ENCODE peak calls at places on chromosomes 6 and 20, in five cellular contexts. One of them, this sample, is unnamed.

GRCh38 chr6:115898246-115898645 is 162.4 kb downstream of the FRK start:
- DNase-seq in mesendoderm: peak; percentile 12
- DNase-seq in mesenchymal stem cell: no peak
- DNase-seq in trophoblast cell: peak; percentile 37
- DNase-seq in neuronal stem cell: no peak
- DNase-seq in this sample: no peak

GRCh38 chr20:58028123-58028522 is 200.3 kb downstream of the ANKRD60 start:
- DNase-seq in neuronal stem cell: no peak
- DNase-seq in mesendoderm: peak; percentile 36
- DNase-seq in mesenchymal stem cell: no peak
- DNase-seq in trophoblast cell: no peak
- DNase-seq in this sample: no peak

GRCh38 chr20:7841291-7841966 is 98.8 kb downstream of the HAO1 start:
- DNase-seq in neuronal stem cell: no peak
- DNase-seq in mesenchymal stem cell: peak; percentile 66
- DNase-seq in trophoblast cell: peak; percentile 23
- DNase-seq in mesendoderm: no peak
- DNase-seq in this sample: no peak

GRCh38 chr6:46113370-46113769 is 16.4 kb upstream of the ENPP4 start:
- DNase-seq in mesendoderm: peak; percentile 10
- DNase-seq in neuronal stem cell: no peak
- DNase-seq in mesenchymal stem cell: no peak
- DNase-seq in trophoblast cell: no peak
- DNase-seq in this sample: peak; percentile 65

GRCh38 chr20:44819936-44820335 is 9.6 kb upstream of the RIMS4 start:
- DNase-seq in neuronal stem cell: no peak
- DNase-seq in trophoblast cell: no peak
- DNase-seq in mesenchymal stem cell: no peak
- DNase-seq in mesendoderm: no peak
- DNase-seq in this sample: no peak

GRCh38 chr6:160132776-160133338 is 11.2 kb downstream of the SLC22A1 start:
- DNase-seq in mesendoderm: no peak
- DNase-seq in neuronal stem cell: no peak
- DNase-seq in mesenchymal stem cell: no peak
- DNase-seq in trophoblast cell: no peak
- DNase-seq in this sample: no peak

GRCh38 chr6:159943101-159943632 is 25.7 kb upstream of the IGF2R start:
- DNase-seq in trophoblast cell: no peak
- DNase-seq in neuronal stem cell: no peak
- DNase-seq in mesendoderm: peak; percentile 38
- DNase-seq in mesenchymal stem cell: no peak
- DNase-seq in this sample: no peak

GRCh38 chr20:10454135-10454750 is 19.1 kb downstream of the SLX4IP start:
- DNase-seq in trophoblast cell: no peak
- DNase-seq in neuronal stem cell: no peak
- DNase-seq in mesenchymal stem cell: no peak
- DNase-seq in mesendoderm: no peak
- DNase-seq in this sample: no peak

GRCh38 chr6:2556761-2557160 is 194.0 kb downstream of the MYLK4 start:
- DNase-seq in trophoblast cell: no peak
- DNase-seq in mesendoderm: no peak
- DNase-seq in neuronal stem cell: no peak
- DNase-seq in mesenchymal stem cell: no peak
- DNase-seq in this sample: no peak

GRCh38 chr6:28979679-28980078 is 25.4 kb downstream of the ZNF311 start:
- DNase-seq in mesenchymal stem cell: no peak
- DNase-seq in neuronal stem cell: no peak
- DNase-seq in mesendoderm: no peak
- DNase-seq in trophoblast cell: no peak
- DNase-seq in this sample: no peak

GRCh38 chr20:35091808-35092523 is 641 bp downstream of the TRPC4AP start:
- DNase-seq in neuronal stem cell: no peak
- DNase-seq in trophoblast cell: no peak
- DNase-seq in mesenchymal stem cell: peak; percentile 31
- DNase-seq in mesendoderm: peak; percentile 10
- DNase-seq in this sample: no peak

GRCh38 chr6:5619249-5619648 is 357.9 kb downstream of the FARS2 start:
- DNase-seq in mesenchymal stem cell: no peak
- DNase-seq in trophoblast cell: no peak
- DNase-seq in neuronal stem cell: no peak
- DNase-seq in mesendoderm: no peak
- DNase-seq in this sample: no peak

GRCh38 chr6:155442562-155442961 is 13.1 kb downstream of the NOX3 start:
- DNase-seq in neuronal stem cell: no peak
- DNase-seq in mesendoderm: no peak
- DNase-seq in trophoblast cell: no peak
- DNase-seq in mesenchymal stem cell: no peak
- DNase-seq in this sample: no peak

GRCh38 chr20:5945963-5946362 is 4.4 kb downstream of the TRMT6 start:
- DNase-seq in mesendoderm: no peak
- DNase-seq in neuronal stem cell: no peak
- DNase-seq in trophoblast cell: no peak
- DNase-seq in mesenchymal stem cell: peak; percentile 61
- DNase-seq in this sample: no peak

GRCh38 chr6:25089442-25089841 is 153.7 kb upstream of the RIPOR2 start:
- DNase-seq in mesenchymal stem cell: peak; percentile 63
- DNase-seq in trophoblast cell: no peak
- DNase-seq in mesendoderm: no peak
- DNase-seq in neuronal stem cell: no peak
- DNase-seq in this sample: no peak

GRCh38 chr6:131755597-131755996 is 44.8 kb upstream of the CTAGE9 start:
- DNase-seq in neuronal stem cell: no peak
- DNase-seq in mesendoderm: no peak
- DNase-seq in trophoblast cell: no peak
- DNase-seq in mesenchymal stem cell: peak; percentile 46
- DNase-seq in this sample: no peak

GRCh38 chr6:39664173-39664572 is 61.0 kb downstream of the KIF6 start:
- DNase-seq in neuronal stem cell: no peak
- DNase-seq in mesendoderm: no peak
- DNase-seq in mesenchymal stem cell: no peak
- DNase-seq in trophoblast cell: no peak
- DNase-seq in this sample: no peak

GRCh38 chr6:56850618-56851017 is 104.3 kb upstream of the BEND6 start:
- DNase-seq in trophoblast cell: no peak
- DNase-seq in mesenchymal stem cell: no peak
- DNase-seq in mesendoderm: peak; percentile 15
- DNase-seq in neuronal stem cell: no peak
- DNase-seq in this sample: no peak

GRCh38 chr6:81326856-81327561 is 425.5 kb downstream of the TENT5A start:
- DNase-seq in trophoblast cell: no peak
- DNase-seq in mesendoderm: no peak
- DNase-seq in neuronal stem cell: no peak
- DNase-seq in mesenchymal stem cell: no peak
- DNase-seq in this sample: no peak

GRCh38 chr6:122839477-122839876 is 50.4 kb downstream of the SMPDL3A start:
- DNase-seq in mesendoderm: peak; percentile 70
- DNase-seq in neuronal stem cell: peak; percentile 66
- DNase-seq in trophoblast cell: peak; percentile 92
- DNase-seq in mesenchymal stem cell: peak; percentile 66
- DNase-seq in this sample: peak; percentile 64

GRCh38 chr20:48908661-48909316 is 12.7 kb upstream of the ARFGEF2 start:
- DNase-seq in trophoblast cell: no peak
- DNase-seq in mesenchymal stem cell: no peak
- DNase-seq in mesendoderm: no peak
- DNase-seq in neuronal stem cell: no peak
- DNase-seq in this sample: no peak

GRCh38 chr6:50850223-50850751 is 31.6 kb downstream of the TFAP2B start:
- DNase-seq in mesendoderm: peak; percentile 73
- DNase-seq in neuronal stem cell: no peak
- DNase-seq in trophoblast cell: peak; percentile 59
- DNase-seq in mesenchymal stem cell: no peak
- DNase-seq in this sample: peak; percentile 69

GRCh38 chr6:35522660-35523658 is 10.3 kb upstream of the TULP1 start:
- DNase-seq in mesendoderm: peak; percentile 76
- DNase-seq in trophoblast cell: peak; percentile 90
- DNase-seq in mesenchymal stem cell: peak; percentile 64
- DNase-seq in neuronal stem cell: peak; percentile 73
- DNase-seq in this sample: peak; percentile 84

GRCh38 chr6:89161326-89162046 is 15.6 kb downstream of the PM20D2 start:
- DNase-seq in mesendoderm: peak; percentile 74
- DNase-seq in trophoblast cell: no peak
- DNase-seq in neuronal stem cell: no peak
- DNase-seq in mesenchymal stem cell: no peak
- DNase-seq in this sample: peak; percentile 66

GRCh38 chr6:4381379-4381778 is 246.0 kb upstream of the ECI2 start:
- DNase-seq in mesendoderm: no peak
- DNase-seq in trophoblast cell: no peak
- DNase-seq in neuronal stem cell: no peak
- DNase-seq in mesenchymal stem cell: peak; percentile 58
- DNase-seq in this sample: no peak

GRCh38 chr6:5866547-5867051 is 140.1 kb downstream of the NRN1 start:
- DNase-seq in mesendoderm: no peak
- DNase-seq in mesenchymal stem cell: peak; percentile 57
- DNase-seq in neuronal stem cell: no peak
- DNase-seq in trophoblast cell: peak; percentile 25
- DNase-seq in this sample: no peak

GRCh38 chr6:85135376-85136094 is 314.3 kb upstream of the NT5E start:
- DNase-seq in trophoblast cell: peak; percentile 26
- DNase-seq in neuronal stem cell: no peak
- DNase-seq in mesenchymal stem cell: no peak
- DNase-seq in mesendoderm: no peak
- DNase-seq in this sample: no peak

GRCh38 chr6:8020083-8020482 is 44.1 kb downstream of the BLOC1S5 start:
- DNase-seq in neuronal stem cell: no peak
- DNase-seq in mesenchymal stem cell: no peak
- DNase-seq in mesendoderm: no peak
- DNase-seq in trophoblast cell: no peak
- DNase-seq in this sample: no peak

GRCh38 chr20:2296545-2297351 is 947 bp downstream of the TGM3 start:
- DNase-seq in mesendoderm: peak; percentile 30
- DNase-seq in mesenchymal stem cell: no peak
- DNase-seq in trophoblast cell: no peak
- DNase-seq in neuronal stem cell: no peak
- DNase-seq in this sample: no peak

GRCh38 chr6:106381871-106382270 is 21.4 kb downstream of the CRYBG1 start:
- DNase-seq in mesendoderm: no peak
- DNase-seq in neuronal stem cell: no peak
- DNase-seq in trophoblast cell: no peak
- DNase-seq in mesenchymal stem cell: no peak
- DNase-seq in this sample: no peak

GRCh38 chr6:151070666-151071065 is 169.1 kb upstream of the AKAP12 start:
- DNase-seq in mesenchymal stem cell: peak; percentile 61
- DNase-seq in neuronal stem cell: no peak
- DNase-seq in mesendoderm: no peak
- DNase-seq in trophoblast cell: no peak
- DNase-seq in this sample: no peak

GRCh38 chr20:47231382-47232042 is 125.0 kb downstream of the ZMYND8 start:
- DNase-seq in mesenchymal stem cell: no peak
- DNase-seq in neuronal stem cell: no peak
- DNase-seq in trophoblast cell: no peak
- DNase-seq in mesendoderm: no peak
- DNase-seq in this sample: no peak
- H3K4ac ChIP-seq in mesenchymal stem cell: no peak overlapping the region
- H3K4ac ChIP-seq in neuronal stem cell: no peak overlapping the region
- H3K4ac ChIP-seq in trophoblast cell: no peak overlapping the region
- H3K4ac ChIP-seq in mesendoderm: no peak overlapping the region
- H3K4ac ChIP-seq in this sample: no peak overlapping the region

DNA sequence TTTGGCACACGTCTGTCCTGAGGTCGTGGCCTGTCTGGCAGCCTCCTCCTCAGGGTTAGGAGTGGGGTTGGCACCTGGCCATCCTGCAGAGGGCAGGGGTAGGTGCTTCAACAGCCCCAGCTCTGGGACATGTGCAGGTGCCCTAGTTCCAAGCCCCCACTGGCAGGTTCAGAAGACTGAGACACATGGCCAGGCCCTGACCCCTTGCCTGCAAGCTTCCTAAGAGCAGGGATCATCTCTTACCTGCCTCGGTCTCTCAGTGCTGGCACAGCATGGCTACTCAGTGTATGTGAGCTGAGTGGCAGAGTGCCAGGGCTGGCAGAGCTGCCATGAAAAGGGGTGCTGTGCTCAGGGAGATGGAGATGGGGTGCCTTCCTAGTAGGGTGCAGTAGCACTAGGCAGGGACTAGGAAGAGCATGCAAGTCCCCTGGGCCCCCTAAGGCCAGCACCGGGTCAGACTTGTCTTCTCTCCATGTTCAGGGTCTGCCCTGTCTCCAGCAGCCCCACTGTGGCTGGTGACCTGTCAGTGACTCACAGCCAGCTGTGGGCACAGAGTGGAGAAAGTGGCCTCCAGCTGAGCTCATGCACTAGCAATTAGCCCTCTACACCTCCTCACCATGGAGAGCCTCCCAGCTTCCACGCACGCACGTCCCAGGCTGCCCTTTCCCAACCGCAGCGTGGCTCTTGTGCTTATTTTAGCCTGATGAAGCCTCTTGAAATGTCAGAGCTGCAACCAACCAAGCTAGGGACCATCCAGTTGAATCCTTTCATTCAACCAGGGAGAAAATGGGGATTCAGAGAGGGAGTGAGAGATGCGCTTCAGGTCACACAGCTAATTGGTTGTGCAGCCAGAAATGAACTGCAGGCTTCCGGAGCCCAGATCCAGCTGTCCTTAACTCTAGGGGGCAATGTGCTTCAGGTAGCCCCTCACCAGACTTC is 116.6 kb downstream of the MRPL14 start:
- DNase-seq in mesendoderm: no peak
- DNase-seq in trophoblast cell: peak; percentile 17
- DNase-seq in mesenchymal stem cell: peak; percentile 100
- DNase-seq in neuronal stem cell: no peak
- DNase-seq in this sample: no peak
- H3K4ac ChIP-seq in mesendoderm: no peak overlapping the region
- H3K4ac ChIP-seq in trophoblast cell: no peak overlapping the region
- H3K4ac ChIP-seq in mesenchymal stem cell: peak overlapping the region; percentile 38
- H3K4ac ChIP-seq in neuronal stem cell: no peak overlapping the region
- H3K4ac ChIP-seq in this sample: no peak overlapping the region

GRCh38 chr6:119346450-119346849 is 3.1 kb downstream of the MAN1A1 start:
- DNase-seq in mesendoderm: no peak
- DNase-seq in mesenchymal stem cell: peak; percentile 13
- DNase-seq in trophoblast cell: no peak
- DNase-seq in neuronal stem cell: no peak
- DNase-seq in this sample: no peak
- H3K4ac ChIP-seq in mesendoderm: no peak overlapping the region
- H3K4ac ChIP-seq in mesenchymal stem cell: no peak overlapping the region
- H3K4ac ChIP-seq in trophoblast cell: no peak overlapping the region
- H3K4ac ChIP-seq in neuronal stem cell: no peak overlapping the region
- H3K4ac ChIP-seq in this sample: no peak overlapping the region

DNA sequence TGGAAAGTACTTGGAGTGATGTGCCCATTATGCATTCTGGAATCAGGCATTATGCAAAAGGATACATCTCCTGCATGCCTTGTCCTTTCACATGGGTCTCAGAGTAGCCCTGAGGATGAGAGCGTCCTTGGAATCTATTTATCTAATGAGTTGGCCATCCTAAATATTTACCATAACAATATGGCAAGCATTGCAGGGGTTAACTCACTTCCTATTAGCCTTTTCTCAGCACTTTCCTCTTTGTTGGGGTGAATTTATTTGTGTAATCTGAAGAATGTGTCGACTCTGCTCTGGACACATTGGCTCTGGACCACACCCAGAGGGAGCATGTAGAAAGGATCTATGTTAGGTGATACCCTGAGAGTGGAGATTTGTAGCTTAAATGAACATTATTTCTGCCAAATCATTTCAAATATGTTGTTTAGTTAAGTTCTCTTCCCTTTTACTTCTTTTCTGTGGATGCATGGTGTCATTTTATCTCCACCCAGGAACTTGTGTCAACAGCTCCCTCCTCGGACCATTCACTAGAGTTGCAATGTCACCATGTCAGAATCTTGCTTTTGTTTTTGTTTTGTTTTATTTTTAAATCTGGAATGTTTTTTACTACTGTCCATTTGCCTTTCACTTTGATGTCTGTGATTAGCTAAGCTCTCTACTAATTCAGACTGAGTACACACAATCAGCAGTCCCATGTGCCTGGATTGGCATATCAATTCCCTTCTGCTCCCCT is 757.0 kb upstream of the MMS22L start:
- DNase-seq in neuronal stem cell: no peak
- DNase-seq in trophoblast cell: no peak
- DNase-seq in mesenchymal stem cell: no peak
- DNase-seq in mesendoderm: peak; percentile 78
- DNase-seq in this sample: peak; percentile 56
- H3K4ac ChIP-seq in neuronal stem cell: no peak overlapping the region
- H3K4ac ChIP-seq in trophoblast cell: no peak overlapping the region
- H3K4ac ChIP-seq in mesenchymal stem cell: no peak overlapping the region
- H3K4ac ChIP-seq in mesendoderm: no peak overlapping the region
- H3K4ac ChIP-seq in this sample: no peak overlapping the region